ENCODE peak calls at places on chromosomes 1 and 21, in seven cellular contexts. H is IMR-90, Q is neuronal stem cell, D is H9, A is mesendoderm, G is H1, Z is trophoblast cell. Y is an unnamed sample.

GRCh38 chr1:206766251-206766856 is 4.2 kb upstream of the IL19 start:
- DNase-seq in H (peak), Q (no peak), D (no peak), A (peak), G (no peak), Z (peak), Y (peak)

GRCh38 chr21:43287111-43287973 is 118.5 kb downstream of the CRYAA start:
- DNase-seq in H (no peak), Q (no peak), D (no peak), A (no peak), G (no peak), Z (peak), Y (no peak)

GRCh38 chr1:15702722-15703550 is 18.8 kb downstream of the PLEKHM2 start:
- DNase-seq in H (peak), Q (no peak), D (peak), A (peak), G (no peak), Z (peak), Y (no peak)

GRCh38 chr1:150062113-150062512 is 5.5 kb upstream of the VPS45 start:
- DNase-seq in H (no peak), Q (no peak), D (no peak), A (no peak), G (no peak), Z (no peak), Y (no peak)

GRCh38 chr1:182996816-182997215 is 26.4 kb upstream of the LAMC1 start:
- DNase-seq in H (no peak), Q (no peak), D (no peak), A (no peak), G (no peak), Z (no peak), Y (no peak)

GRCh38 chr1:118186026-118186425 is 998 bp upstream of the SPAG17 start:
- DNase-seq in H (no peak), Q (no peak), D (no peak), A (peak), G (no peak), Z (peak), Y (no peak)

GRCh38 chr1:14783592-14783886 is 185.1 kb downstream of the KAZN start:
- DNase-seq in H (no peak), Q (no peak), D (no peak), A (no peak), G (no peak), Z (no peak), Y (no peak)

GRCh38 chr1:42423621-42424200 is 32.1 kb downstream of the ZMYND12 start:
- DNase-seq in H (no peak), Q (no peak), D (no peak), A (no peak), G (no peak), Z (peak), Y (no peak)

GRCh38 chr1:156493749-156494148 is 6.8 kb downstream of the MEF2D start:
- DNase-seq in H (no peak), Q (no peak), D (no peak), A (no peak), G (no peak), Z (no peak), Y (no peak)

GRCh38 chr1:109739738-109740614 is 862 bp downstream of the GSTM3 start:
- DNase-seq in H (peak), Q (peak), D (peak), A (peak), G (no peak), Z (peak), Y (peak)

GRCh38 chr1:100422065-100422464 is 69.8 kb downstream of the CDC14A start:
- DNase-seq in H (no peak), Q (no peak), D (no peak), A (peak), G (no peak), Z (no peak), Y (no peak)

GRCh38 chr21:25467891-25468290 is 139.4 kb downstream of the MRPL39 start:
- DNase-seq in H (no peak), Q (no peak), D (no peak), A (no peak), G (no peak), Z (no peak), Y (no peak)

GRCh38 chr1:151935154-151935553 is 25.8 kb upstream of the THEM4 start:
- DNase-seq in H (peak), Q (no peak), D (no peak), A (peak), G (no peak), Z (no peak), Y (peak)

GRCh38 chr1:192439373-192440025 is 122.7 kb downstream of the RGS21 start:
- DNase-seq in H (peak), Q (no peak), D (no peak), A (no peak), G (no peak), Z (no peak), Y (peak)

DNA sequence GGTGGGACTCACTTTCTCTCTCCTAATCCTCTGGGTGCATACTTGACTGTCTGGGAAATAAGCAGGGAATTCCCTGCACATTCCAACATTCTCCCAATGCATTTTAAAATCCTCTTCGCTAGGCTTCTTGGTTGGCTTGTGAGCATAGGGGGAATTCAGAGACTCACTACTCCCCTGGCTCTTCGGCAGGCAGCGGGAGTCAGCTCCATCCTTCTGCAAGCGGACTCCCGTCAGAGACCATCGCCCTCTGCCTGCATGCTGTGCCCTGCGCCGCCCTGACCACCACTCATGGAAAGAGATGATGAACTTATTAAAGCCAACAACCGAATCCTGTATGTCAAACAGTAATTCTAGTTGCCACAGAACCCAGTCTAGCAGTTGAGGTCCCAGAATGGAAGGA is 118.9 kb upstream of the ADAR start:
- DNase-seq in H (no peak), Q (no peak), D (peak), A (no peak), G (no peak), Z (no peak), Y (no peak)
- H2BK5ac ChIP-seq in H (no peak), Q (no peak), D (no peak), A (no peak), G (peak), Z (no peak), Y (no peak)

GRCh38 chr1:234396092-234396491 is 22.8 kb downstream of the COA6 start:
- DNase-seq in H (no peak), Q (no peak), D (no peak), A (no peak), G (no peak), Z (no peak), Y (no peak)
- H2BK5ac ChIP-seq in H (no peak), Q (no peak), D (no peak), A (no peak), G (no peak), Z (no peak), Y (no peak)

GRCh38 chr1:171756856-171757255 is 15.0 kb upstream of the VAMP4 start:
- DNase-seq in H (no peak), Q (no peak), D (no peak), A (no peak), G (no peak), Z (no peak), Y (no peak)
- H2BK5ac ChIP-seq in H (no peak), Q (no peak), D (no peak), A (no peak), G (no peak), Z (no peak), Y (no peak)

DNA sequence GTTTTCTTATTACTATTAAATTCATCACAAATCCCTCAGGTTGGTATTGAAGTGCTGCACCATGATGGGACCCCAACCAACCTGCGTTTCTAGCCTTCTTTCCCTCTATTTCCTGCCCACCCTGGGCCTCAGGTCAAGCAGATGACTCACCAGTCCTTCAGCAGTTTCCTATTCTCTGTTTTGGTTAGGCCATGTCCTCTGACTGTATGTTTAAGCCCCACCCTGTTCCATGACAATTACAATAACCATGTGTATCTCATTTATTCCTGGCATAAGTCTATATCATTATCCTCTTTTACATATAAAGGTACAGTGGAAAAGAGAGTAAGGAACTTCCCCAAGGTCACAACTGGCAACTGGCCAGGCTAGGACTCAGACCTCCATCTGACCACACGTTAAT is 5.3 kb upstream of the FAM78B start:
- DNase-seq in H (no peak), Q (no peak), D (no peak), A (no peak), G (no peak), Z (no peak), Y (no peak)
- H2BK5ac ChIP-seq in H (no peak), Q (no peak), D (no peak), A (no peak), G (no peak), Z (no peak), Y (no peak)

DNA sequence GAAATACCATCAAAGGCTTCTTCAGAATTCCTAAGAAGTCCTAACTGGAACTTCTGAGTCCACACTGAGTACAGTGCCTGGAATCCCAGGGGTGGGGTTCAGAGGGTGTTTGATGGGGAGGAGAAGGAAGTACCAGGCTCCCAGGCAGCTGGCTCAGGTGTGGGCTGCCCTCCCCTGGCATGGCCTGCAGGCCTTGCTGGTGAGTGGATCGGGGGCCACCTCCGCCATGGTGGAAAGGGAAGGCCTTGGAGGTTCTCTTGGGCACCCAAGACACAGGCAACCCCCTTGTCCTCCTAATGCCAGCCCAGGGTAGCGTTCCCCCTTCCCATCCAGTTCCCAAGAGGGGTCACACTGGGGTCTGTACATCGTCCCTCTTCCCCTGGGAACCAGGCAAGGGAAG is 26.8 kb upstream of the TNFRSF1B start:
- DNase-seq in H (no peak), Q (no peak), D (no peak), A (no peak), G (no peak), Z (no peak), Y (no peak)
- H2BK5ac ChIP-seq in H (no peak), Q (peak), D (no peak), A (no peak), G (no peak), Z (no peak), Y (no peak)

GRCh38 chr1:96641292-96641691 is 80.3 kb upstream of the PTBP2 start:
- DNase-seq in H (peak), Q (no peak), D (no peak), A (no peak), G (no peak), Z (no peak), Y (no peak)
- H2BK5ac ChIP-seq in H (no peak), Q (no peak), D (no peak), A (no peak), G (no peak), Z (no peak), Y (no peak)

GRCh38 chr21:44568667-44569556 is 4.6 kb upstream of the KRTAP10-4 start:
- DNase-seq in H (no peak), Q (no peak), D (no peak), A (no peak), G (no peak), Z (no peak), Y (no peak)
- H2BK5ac ChIP-seq in H (no peak), Q (peak), D (no peak), A (no peak), G (no peak), Z (no peak), Y (no peak)

DNA sequence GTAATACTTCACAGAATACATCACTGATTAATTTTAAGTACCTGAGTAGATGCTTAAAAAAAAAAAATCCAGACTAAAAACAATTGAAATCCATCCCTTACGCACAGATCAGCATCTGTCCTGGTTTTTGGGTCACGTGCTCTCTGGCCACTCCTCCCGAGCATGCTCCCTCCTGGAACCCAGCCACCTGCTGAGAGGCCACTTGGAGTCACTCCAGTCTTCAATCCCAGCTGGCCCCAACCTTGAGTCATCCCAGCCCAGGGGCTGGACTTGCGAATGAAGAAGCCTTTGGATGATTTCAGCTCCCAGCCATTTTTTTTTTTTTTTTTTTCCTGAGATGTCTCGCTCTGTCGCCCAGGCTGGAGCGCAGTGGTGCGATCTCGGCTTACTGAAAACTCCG is 8.9 kb downstream of the MAP1LC3C start:
- DNase-seq in H (peak), Q (no peak), D (peak), A (peak), G (no peak), Z (peak), Y (peak)
- H2BK5ac ChIP-seq in H (no peak), Q (no peak), D (no peak), A (no peak), G (no peak), Z (no peak), Y (no peak)

DNA sequence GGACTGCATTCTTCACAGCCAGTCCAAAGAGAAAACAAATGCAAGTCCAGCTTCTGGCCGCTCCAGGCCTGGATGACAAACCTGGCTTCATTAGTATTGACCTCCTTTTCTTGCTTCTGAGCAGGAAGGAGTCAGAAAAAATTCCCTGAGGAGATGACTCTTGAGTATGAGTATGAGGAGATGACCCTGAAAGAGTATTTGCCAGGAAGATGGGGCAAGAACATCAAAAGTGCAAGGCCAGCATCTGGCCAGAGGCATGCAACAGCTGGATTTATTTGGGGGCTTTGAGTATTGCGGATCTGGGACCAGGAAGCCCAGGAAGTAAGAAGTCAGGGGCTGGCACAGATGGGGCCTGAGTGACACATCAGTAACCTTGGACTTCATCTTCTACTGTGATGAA is 113.9 kb downstream of the GLIS1 start:
- DNase-seq in H (peak), Q (no peak), D (no peak), A (no peak), G (no peak), Z (no peak), Y (peak)
- H2BK5ac ChIP-seq in H (no peak), Q (no peak), D (no peak), A (no peak), G (no peak), Z (no peak), Y (no peak)

DNA sequence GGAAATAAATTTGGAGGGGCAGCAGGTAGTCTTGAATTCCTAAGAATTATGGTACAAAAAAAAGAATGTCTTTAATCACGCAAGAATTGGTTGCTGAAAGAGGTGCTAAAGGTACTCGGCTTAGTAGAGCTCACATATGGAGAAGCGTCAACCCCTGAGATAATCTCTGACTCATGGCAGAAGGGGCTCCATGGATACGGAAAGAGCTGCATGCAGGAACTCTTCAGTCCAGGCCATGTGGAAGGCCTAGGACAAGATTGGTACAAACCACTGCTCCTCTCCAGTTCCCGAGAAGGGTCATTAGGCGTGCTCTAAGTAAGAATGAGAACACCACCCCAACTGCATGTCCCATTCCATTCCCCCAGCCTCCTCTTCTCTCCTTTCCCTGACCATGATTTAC is 10.8 kb downstream of the GJA8 start:
- DNase-seq in H (no peak), Q (no peak), D (no peak), A (no peak), G (no peak), Z (no peak), Y (no peak)
- H2BK5ac ChIP-seq in H (no peak), Q (no peak), D (no peak), A (no peak), G (no peak), Z (no peak), Y (no peak)